ENCODE peak calls at places on chromosomes 12 and 14, in four cellular contexts. L is GM12891, W is activated T-helper 1 cell treated with Interleukin-2 at 50 U/mL for 16 hours, H is EL. X is an unnamed sample.

GRCh38 chr14:76720382-76720813 is 40.9 kb upstream of the VASH1 start:
- DNase-seq in L (peak; percentile 48), W (no peak), H (peak; percentile 55), X (peak; percentile 47)

GRCh38 chr12:56998981-56999380 is 7.4 kb downstream of the ZBTB39 start:
- DNase-seq in L (peak; percentile 62), W (no peak), H (no peak), X (no peak)

GRCh38 chr12:110741795-110742717 is 635 bp downstream of the PPP1CC start:
- DNase-seq in L (no peak), W (no peak), H (peak; percentile 46), X (no peak)

GRCh38 chr12:71662861-71663560 is 637 bp downstream of the ZFC3H1 start:
- DNase-seq in L (peak; percentile 8), W (peak; percentile 47), H (peak; percentile 68), X (peak; percentile 46)

GRCh38 chr12:75271576-75271975 is 58.5 kb downstream of the CAPS2 start:
- DNase-seq in L (no peak), W (no peak), H (no peak), X (no peak)

GRCh38 chr12:108745641-108746040 is 14.3 kb upstream of the CORO1C start:
- DNase-seq in L (no peak), W (no peak), H (no peak), X (no peak)

GRCh38 chr14:56304456-56304855 is 186.2 kb downstream of the PELI2 start:
- DNase-seq in L (no peak), W (no peak), H (no peak), X (no peak)

GRCh38 chr12:20601668-20602280 is 93.4 kb upstream of the SLCO1C1 start:
- DNase-seq in L (no peak), W (no peak), H (peak; percentile 47), X (peak; percentile 42)

GRCh38 chr12:12467701-12468218 is 94.9 kb downstream of the DUSP16 start:
- DNase-seq in L (no peak), W (peak; percentile 29), H (no peak), X (no peak)

GRCh38 chr12:130827432-130827831 is 11.6 kb downstream of the STX2 start:
- DNase-seq in L (no peak), W (no peak), H (no peak), X (no peak)

GRCh38 chr12:92528097-92528496 is 174.7 kb upstream of the PLEKHG7 start:
- DNase-seq in L (no peak), W (no peak), H (no peak), X (no peak)

GRCh38 chr12:101608301-101609133 is 13.7 kb downstream of the MYBPC1 start:
- DNase-seq in L (no peak), W (no peak), H (no peak), X (no peak)

GRCh38 chr12:56589783-56590182 is 40.3 kb downstream of the BAZ2A start:
- DNase-seq in L (no peak), W (no peak), H (no peak), X (no peak)

GRCh38 chr12:31288381-31288780 is 37.6 kb downstream of the SINHCAF start:
- DNase-seq in L (no peak), W (no peak), H (no peak), X (no peak)

GRCh38 chr12:6472491-6472890 is 2.0 kb upstream of the VAMP1 start:
- DNase-seq in L (no peak), W (no peak), H (no peak), X (no peak)

GRCh38 chr14:69096766-69097475 is 56.0 kb downstream of the DCAF5 start:
- DNase-seq in L (no peak), W (no peak), H (no peak), X (no peak)

GRCh38 chr14:61625171-61625570 is 70.1 kb upstream of the HIF1A start:
- DNase-seq in L (no peak), W (no peak), H (peak; percentile 41), X (no peak)

GRCh38 chr12:130422676-130423075 is 85.0 kb downstream of the PIWIL1 start:
- DNase-seq in L (no peak), W (no peak), H (no peak), X (no peak)

GRCh38 chr12:127293507-127294310 is 973.3 kb upstream of the TMEM132C start:
- DNase-seq in L (peak; percentile 25), W (peak; percentile 19), H (peak; percentile 78), X (peak; percentile 85)

GRCh38 chr12:118102609-118103008 is 1.2 kb downstream of the VSIG10 start:
- DNase-seq in L (no peak), W (no peak), H (no peak), X (no peak)

GRCh38 chr12:91349451-91349850 is 166.8 kb upstream of the DCN start:
- DNase-seq in L (no peak), W (no peak), H (no peak), X (peak; percentile 35)

GRCh38 chr14:23094666-23095195 is at the start of gene ACIN1:
- DNase-seq in L (peak; percentile 56), W (no peak), H (peak; percentile 89), X (peak; percentile 85)

GRCh38 chr12:121456551-121456950 is 56.6 kb downstream of the RNF34 start:
- DNase-seq in L (no peak), W (no peak), H (no peak), X (no peak)

GRCh38 chr12:51048601-51049369 is 658 bp downstream of the LETMD1 start:
- DNase-seq in L (no peak), W (no peak), H (peak; percentile 9), X (no peak)

GRCh38 chr12:46657416-46658411 is 168.1 kb downstream of the SLC38A4 start:
- DNase-seq in L (no peak), W (no peak), H (peak; percentile 37), X (no peak)

GRCh38 chr12:115203661-115204060 is 519.7 kb upstream of the TBX3 start:
- DNase-seq in L (no peak), W (no peak), H (no peak), X (peak; percentile 62)

GRCh38 chr12:2358986-2359658 is 306.3 kb downstream of the CACNA1C start:
- DNase-seq in L (no peak), W (no peak), H (no peak), X (no peak)

GRCh38 chr12:63023926-63024325 is 89.0 kb upstream of the PPM1H start:
- DNase-seq in L (no peak), W (no peak), H (no peak), X (no peak)

GRCh38 chr14:61528591-61529021 is 166.7 kb upstream of the HIF1A start:
- DNase-seq in L (no peak), W (no peak), H (peak; percentile 95), X (peak; percentile 70)

GRCh38 chr14:103121846-103122577 is 1.2 kb upstream of the TNFAIP2 start:
- DNase-seq in L (peak; percentile 55), W (no peak), H (peak; percentile 63), X (peak; percentile 55)

GRCh38 chr14:77059276-77059934 is 30.9 kb upstream of the IRF2BPL start:
- DNase-seq in L (no peak), W (no peak), H (peak; percentile 90), X (peak; percentile 95)

GRCh38 chr12:49511410-49511809 is 27.4 kb upstream of the KCNH3 start:
- DNase-seq in L (no peak), W (no peak), H (no peak), X (no peak)

GRCh38 chr12:114213055-114213561 is 192.8 kb downstream of the TBX5 start:
- DNase-seq in L (no peak), W (no peak), H (no peak), X (peak; percentile 35)

GRCh38 chr12:2548095-2548494 is 246.7 kb upstream of the FKBP4 start:
- DNase-seq in L (no peak), W (no peak), H (no peak), X (no peak)

GRCh38 chr12:118715647-118716046 is 265.7 kb upstream of the SRRM4 start:
- DNase-seq in L (no peak), W (no peak), H (no peak), X (no peak)